ENCODE peak calls at places on chromosomes 6 and 20, in nine cellular contexts. B is right cardiac atrium, U is psoas muscle, W is adrenal gland, M is mesendoderm, F is thoracic aorta, R is transverse colon, Q is aorta, J is lower lobe of right lung. S is an unnamed sample.

GRCh38 chr20:57433658-57434389 is 42.6 kb downstream of the RBM38 start:
- DNase-seq in R (no peak), F (no peak), U (no peak), J (no peak), W (no peak), Q (no peak), M (peak; percentile 61), B (no peak), S (no peak)

GRCh38 chr6:107717781-107718180 is 106.3 kb downstream of the SCML4 start:
- DNase-seq in M (no peak), Q (no peak), F (no peak), R (no peak), W (no peak), B (no peak), U (no peak), J (no peak), S (no peak)

GRCh38 chr6:151263035-151263434 is 23.3 kb downstream of the AKAP12 start:
- DNase-seq in Q (no peak), J (no peak), R (no peak), F (no peak), B (no peak), M (no peak), W (no peak), U (no peak), S (no peak)

GRCh38 chr6:151010111-151010510 is 144.6 kb downstream of the MTHFD1L start:
- DNase-seq in Q (no peak), J (no peak), U (no peak), F (no peak), R (no peak), B (no peak), W (no peak), M (no peak), S (no peak)

GRCh38 chr6:50543666-50544065 is 169.7 kb upstream of the TFAP2D start:
- DNase-seq in B (no peak), W (no peak), J (no peak), F (no peak), M (peak; percentile 30), U (no peak), Q (no peak), R (no peak), S (no peak)

GRCh38 chr6:125512621-125513020 is 210.9 kb upstream of the HDDC2 start:
- DNase-seq in J (no peak), M (peak; percentile 61), W (no peak), F (no peak), R (no peak), Q (no peak), U (no peak), B (no peak), S (no peak)

GRCh38 chr20:63742381-63743024 is 2.9 kb downstream of the SLC2A4RG start:
- DNase-seq in F (no peak), R (no peak), M (no peak), B (peak; percentile 66), Q (no peak), W (peak; percentile 32), U (no peak), J (no peak), S (no peak)

GRCh38 chr6:158923801-158924498 is 76.1 kb downstream of the RSPH3 start:
- DNase-seq in B (no peak), J (no peak), R (peak; percentile 65), Q (no peak), F (no peak), M (no peak), U (no peak), W (no peak), S (no peak)

GRCh38 chr6:133466666-133467065 is 225.5 kb downstream of the EYA4 start:
- DNase-seq in Q (no peak), W (no peak), F (no peak), J (no peak), B (no peak), M (no peak), R (no peak), U (no peak), S (peak; percentile 12)

GRCh38 chr20:21609221-21609620 is 95.4 kb upstream of the NKX2-2 start:
- DNase-seq in U (no peak), F (no peak), Q (no peak), W (peak; percentile 84), R (no peak), M (peak; percentile 7), B (no peak), J (no peak), S (no peak)

GRCh38 chr20:22411568-22412450 is 172.6 kb downstream of the FOXA2 start:
- DNase-seq in Q (peak; percentile 75), W (no peak), R (no peak), F (no peak), U (peak; percentile 40), J (no peak), M (peak; percentile 82), B (peak; percentile 83), S (no peak)

GRCh38 chr6:7137335-7138106 is 29.8 kb downstream of the RREB1 start:
- DNase-seq in R (peak; percentile 61), U (peak; percentile 59), Q (peak; percentile 81), M (peak; percentile 76), F (peak; percentile 31), J (no peak), B (peak; percentile 76), W (peak; percentile 73), S (peak; percentile 77)

GRCh38 chr6:2950713-2951112 is 20.7 kb downstream of the SERPINB6 start:
- DNase-seq in U (no peak), F (no peak), R (no peak), J (no peak), M (no peak), Q (no peak), W (no peak), B (peak; percentile 18), S (no peak)

GRCh38 chr6:2951723-2952122 is 19.6 kb downstream of the SERPINB6 start:
- DNase-seq in J (peak; percentile 68), F (no peak), U (peak; percentile 38), M (peak; percentile 80), R (no peak), B (peak; percentile 76), Q (peak; percentile 85), W (no peak), S (no peak)

GRCh38 chr6:2949536-2950083 is 21.8 kb downstream of the SERPINB6 start:
- DNase-seq in J (no peak), Q (no peak), B (peak; percentile 56), W (no peak), R (no peak), F (no peak), U (no peak), M (no peak), S (no peak)

GRCh38 chr6:2952557-2953095 is 18.7 kb downstream of the SERPINB6 start:
- DNase-seq in M (peak; percentile 98), F (peak; percentile 33), B (peak; percentile 90), U (peak; percentile 80), J (peak; percentile 86), R (peak; percentile 87), W (peak; percentile 87), Q (peak; percentile 80), S (peak; percentile 87)

DNA sequence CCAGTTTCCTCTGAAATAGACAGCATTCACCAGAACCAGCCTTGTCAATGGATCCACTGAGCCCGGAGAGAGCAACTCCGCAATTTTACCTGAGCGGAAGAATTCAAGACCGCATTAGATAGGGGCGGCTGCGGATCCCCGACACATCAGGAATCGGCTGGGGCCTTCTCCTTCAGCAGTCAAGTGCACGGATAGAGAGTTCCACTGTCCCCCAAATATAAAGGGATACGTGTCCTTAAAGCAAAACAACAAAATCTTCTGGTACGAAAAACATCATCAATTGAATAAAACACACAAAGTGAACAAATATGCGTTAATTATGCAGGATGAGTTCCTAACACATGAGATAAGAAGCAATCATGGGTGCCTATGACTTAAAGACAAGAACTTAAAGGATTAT is 18.3 kb downstream of the SERPINB6 start:
- DNase-seq in J (no peak), W (no peak), Q (no peak), B (no peak), U (no peak), R (no peak), F (no peak), M (no peak), S (no peak)
- H3K4me1 ChIP-seq in J (peaks cover 36% of the 10 kb centered on the region), W (peaks cover 26% of the 10 kb centered on the region), Q (no peaks in the 10 kb centered on the region), B (peaks cover 5% of the 10 kb centered on the region), U (peaks cover 24% of the 10 kb centered on the region), R (peaks cover 14% of the 10 kb centered on the region), F (peaks cover 12% of the 10 kb centered on the region), M (peaks cover 2% of the 10 kb centered on the region), S (peaks cover 6% of the 10 kb centered on the region)

GRCh38 chr6:24504642-24505586 is 10.1 kb downstream of the ALDH5A1 start:
- DNase-seq in F (no peak), M (no peak), W (no peak), B (peak; percentile 25), J (peak; percentile 83), R (peak; percentile 60), Q (no peak), U (no peak), S (no peak)
- H3K4me1 ChIP-seq in F (peaks cover 4% of the 10 kb centered on the region), M (no peaks in the 10 kb centered on the region), W (no peaks in the 10 kb centered on the region), B (no peaks in the 10 kb centered on the region), J (no peaks in the 10 kb centered on the region), R (no peaks in the 10 kb centered on the region), Q (no peaks in the 10 kb centered on the region), U (no peaks in the 10 kb centered on the region), S (no peaks in the 10 kb centered on the region)

GRCh38 chr6:52571099-52571755 is 5.6 kb downstream of the TRAM2 start:
- DNase-seq in M (peak; percentile 84), Q (peak; percentile 61), R (no peak), B (peak; percentile 65), W (no peak), J (no peak), F (no peak), U (no peak), S (no peak)
- H3K4me1 ChIP-seq in M (peaks cover 59% of the 10 kb centered on the region), Q (peaks cover 7% of the 10 kb centered on the region), R (peaks cover 70% of the 10 kb centered on the region), B (peaks cover 37% of the 10 kb centered on the region), W (peaks cover 38% of the 10 kb centered on the region), J (peaks cover 88% of the 10 kb centered on the region), F (peaks cover 65% of the 10 kb centered on the region), U (peaks cover 45% of the 10 kb centered on the region), S (peaks cover 52% of the 10 kb centered on the region)

GRCh38 chr6:18141805-18142590 is 12.9 kb downstream of the TPMT start:
- DNase-seq in R (no peak), J (no peak), W (no peak), B (no peak), U (no peak), F (no peak), M (peak; percentile 81), Q (no peak), S (peak; percentile 51)
- H3K4me1 ChIP-seq in R (no peaks in the 10 kb centered on the region), J (no peaks in the 10 kb centered on the region), W (no peaks in the 10 kb centered on the region), B (no peaks in the 10 kb centered on the region), U (no peaks in the 10 kb centered on the region), F (no peaks in the 10 kb centered on the region), M (no peaks in the 10 kb centered on the region), Q (no peaks in the 10 kb centered on the region), S (peaks cover 5% of the 10 kb centered on the region)

GRCh38 chr20:31707994-31708744 is 14.5 kb downstream of the BCL2L1 start:
- DNase-seq in M (no peak), J (peak; percentile 54), Q (peak; percentile 73), F (no peak), W (peak; percentile 57), U (peak; percentile 80), R (peak; percentile 83), B (no peak), S (peak; percentile 25)

GRCh38 chr20:31710423-31711250 is 12.0 kb downstream of the BCL2L1 start:
- DNase-seq in M (no peak), R (no peak), F (no peak), J (peak; percentile 69), B (peak; percentile 52), W (no peak), Q (peak; percentile 64), U (peak; percentile 82), S (no peak)

GRCh38 chr20:31708839-31709534 is 13.7 kb downstream of the BCL2L1 start:
- DNase-seq in W (no peak), J (no peak), U (no peak), F (no peak), M (no peak), Q (no peak), B (no peak), R (no peak), S (no peak)

GRCh38 chr20:31711416-31712111 is 11.1 kb downstream of the BCL2L1 start:
- DNase-seq in M (peak; percentile 38), J (no peak), F (no peak), U (no peak), W (no peak), R (no peak), B (no peak), Q (no peak), S (no peak)

GRCh38 chr20:31709939-31710338 is 12.7 kb downstream of the BCL2L1 start:
- DNase-seq in R (no peak), Q (no peak), J (no peak), M (no peak), B (no peak), W (no peak), F (no peak), U (no peak), S (no peak)
- H3K4me1 ChIP-seq in R (peaks cover 63% of the 10 kb centered on the region), Q (peaks cover 4% of the 10 kb centered on the region), J (peaks cover 96% of the 10 kb centered on the region), M (peaks cover 17% of the 10 kb centered on the region), B (peaks cover 39% of the 10 kb centered on the region), W (peaks cover 71% of the 10 kb centered on the region), F (peaks cover 72% of the 10 kb centered on the region), U (peaks cover 93% of the 10 kb centered on the region), S (peaks cover 25% of the 10 kb centered on the region)